ENCODE peak calls at places on chromosome 11, in seven cellular contexts. One of them, this sample, is unnamed.

GRCh38 chr11:88229303-88229702 is 54.1 kb upstream of the RAB38 start:
- DNase-seq in OCI-M1: peak
- DNase-seq in stimulated activated CD4-positive, alpha-beta T cell treated with anti-CD3 and anti-CD28 coated beads, Interleukin-1b, Interleukin-23, amount 100 ng/mL, for 4 hours: no peak
- DNase-seq in amniotic stem cell: no peak
- DNase-seq in mucosa of gallbladder: no peak
- DNase-seq in T-helper 2 cell: no peak
- DNase-seq in right lobe of liver: no peak
- DNase-seq in this sample: no peak

GRCh38 chr11:65488273-65489058 is 10.4 kb upstream of the MALAT1 start:
- DNase-seq in OCI-M1: no peak
- DNase-seq in stimulated activated CD4-positive, alpha-beta T cell treated with anti-CD3 and anti-CD28 coated beads, Interleukin-1b, Interleukin-23, amount 100 ng/mL, for 4 hours: no peak
- DNase-seq in amniotic stem cell: no peak
- DNase-seq in mucosa of gallbladder: no peak
- DNase-seq in T-helper 2 cell: no peak
- DNase-seq in right lobe of liver: no peak
- DNase-seq in this sample: no peak

GRCh38 chr11:28878025-28878424 is 769.8 kb downstream of the METTL15 start:
- DNase-seq in OCI-M1: no peak
- DNase-seq in stimulated activated CD4-positive, alpha-beta T cell treated with anti-CD3 and anti-CD28 coated beads, Interleukin-1b, Interleukin-23, amount 100 ng/mL, for 4 hours: no peak
- DNase-seq in amniotic stem cell: no peak
- DNase-seq in mucosa of gallbladder: no peak
- DNase-seq in T-helper 2 cell: no peak
- DNase-seq in right lobe of liver: no peak
- DNase-seq in this sample: no peak

GRCh38 chr11:839280-839623 is 3.1 kb downstream of the POLR2L start:
- DNase-seq in OCI-M1: no peak
- DNase-seq in stimulated activated CD4-positive, alpha-beta T cell treated with anti-CD3 and anti-CD28 coated beads, Interleukin-1b, Interleukin-23, amount 100 ng/mL, for 4 hours: no peak
- DNase-seq in amniotic stem cell: no peak
- DNase-seq in mucosa of gallbladder: no peak
- DNase-seq in T-helper 2 cell: no peak
- DNase-seq in right lobe of liver: no peak
- DNase-seq in this sample: no peak

GRCh38 chr11:112237451-112237850 is 11.2 kb downstream of the PTS start:
- DNase-seq in OCI-M1: no peak
- DNase-seq in stimulated activated CD4-positive, alpha-beta T cell treated with anti-CD3 and anti-CD28 coated beads, Interleukin-1b, Interleukin-23, amount 100 ng/mL, for 4 hours: no peak
- DNase-seq in amniotic stem cell: no peak
- DNase-seq in mucosa of gallbladder: no peak
- DNase-seq in T-helper 2 cell: no peak
- DNase-seq in right lobe of liver: no peak
- DNase-seq in this sample: no peak

GRCh38 chr11:64323373-64323772 is 5.5 kb downstream of the PRDX5 start:
- DNase-seq in OCI-M1: no peak
- DNase-seq in stimulated activated CD4-positive, alpha-beta T cell treated with anti-CD3 and anti-CD28 coated beads, Interleukin-1b, Interleukin-23, amount 100 ng/mL, for 4 hours: no peak
- DNase-seq in amniotic stem cell: no peak
- DNase-seq in mucosa of gallbladder: no peak
- DNase-seq in T-helper 2 cell: no peak
- DNase-seq in right lobe of liver: no peak
- DNase-seq in this sample: no peak

GRCh38 chr11:720642-721346 is 14.8 kb downstream of the EPS8L2 start:
- DNase-seq in OCI-M1: no peak
- DNase-seq in stimulated activated CD4-positive, alpha-beta T cell treated with anti-CD3 and anti-CD28 coated beads, Interleukin-1b, Interleukin-23, amount 100 ng/mL, for 4 hours: no peak
- DNase-seq in amniotic stem cell: no peak
- DNase-seq in mucosa of gallbladder: no peak
- DNase-seq in T-helper 2 cell: peak
- DNase-seq in right lobe of liver: peak
- DNase-seq in this sample: no peak

GRCh38 chr11:3856856-3857553 is 1.5 kb downstream of the STIM1 start:
- DNase-seq in OCI-M1: no peak
- DNase-seq in stimulated activated CD4-positive, alpha-beta T cell treated with anti-CD3 and anti-CD28 coated beads, Interleukin-1b, Interleukin-23, amount 100 ng/mL, for 4 hours: no peak
- DNase-seq in amniotic stem cell: no peak
- DNase-seq in mucosa of gallbladder: no peak
- DNase-seq in T-helper 2 cell: no peak
- DNase-seq in right lobe of liver: no peak
- DNase-seq in this sample: no peak

GRCh38 chr11:65500262-65501004 is 1.6 kb downstream of the MALAT1 start:
- DNase-seq in OCI-M1: peak
- DNase-seq in stimulated activated CD4-positive, alpha-beta T cell treated with anti-CD3 and anti-CD28 coated beads, Interleukin-1b, Interleukin-23, amount 100 ng/mL, for 4 hours: no peak
- DNase-seq in amniotic stem cell: no peak
- DNase-seq in mucosa of gallbladder: no peak
- DNase-seq in T-helper 2 cell: no peak
- DNase-seq in right lobe of liver: no peak
- DNase-seq in this sample: no peak

GRCh38 chr11:65274734-65275682 is 13.2 kb downstream of the POLA2 start:
- DNase-seq in OCI-M1: peak
- DNase-seq in stimulated activated CD4-positive, alpha-beta T cell treated with anti-CD3 and anti-CD28 coated beads, Interleukin-1b, Interleukin-23, amount 100 ng/mL, for 4 hours: peak
- DNase-seq in amniotic stem cell: peak
- DNase-seq in mucosa of gallbladder: peak
- DNase-seq in T-helper 2 cell: no peak
- DNase-seq in right lobe of liver: peak
- DNase-seq in this sample: no peak

GRCh38 chr11:36150986-36151385 is 138.2 kb downstream of the COMMD9 start:
- DNase-seq in OCI-M1: no peak
- DNase-seq in stimulated activated CD4-positive, alpha-beta T cell treated with anti-CD3 and anti-CD28 coated beads, Interleukin-1b, Interleukin-23, amount 100 ng/mL, for 4 hours: no peak
- DNase-seq in amniotic stem cell: no peak
- DNase-seq in mucosa of gallbladder: no peak
- DNase-seq in T-helper 2 cell: no peak
- DNase-seq in right lobe of liver: no peak
- DNase-seq in this sample: no peak

GRCh38 chr11:48020092-48020755 is 39.9 kb downstream of the PTPRJ start:
- DNase-seq in OCI-M1: peak
- DNase-seq in stimulated activated CD4-positive, alpha-beta T cell treated with anti-CD3 and anti-CD28 coated beads, Interleukin-1b, Interleukin-23, amount 100 ng/mL, for 4 hours: no peak
- DNase-seq in amniotic stem cell: no peak
- DNase-seq in mucosa of gallbladder: no peak
- DNase-seq in T-helper 2 cell: peak
- DNase-seq in right lobe of liver: no peak
- DNase-seq in this sample: no peak

GRCh38 chr11:111575748-111576147 is 26.5 kb upstream of the SIK2 start:
- DNase-seq in OCI-M1: no peak
- DNase-seq in stimulated activated CD4-positive, alpha-beta T cell treated with anti-CD3 and anti-CD28 coated beads, Interleukin-1b, Interleukin-23, amount 100 ng/mL, for 4 hours: no peak
- DNase-seq in amniotic stem cell: no peak
- DNase-seq in mucosa of gallbladder: no peak
- DNase-seq in T-helper 2 cell: no peak
- DNase-seq in right lobe of liver: no peak
- DNase-seq in this sample: no peak

GRCh38 chr11:119419246-119419645 is 3.7 kb downstream of the THY1 start:
- DNase-seq in OCI-M1: no peak
- DNase-seq in stimulated activated CD4-positive, alpha-beta T cell treated with anti-CD3 and anti-CD28 coated beads, Interleukin-1b, Interleukin-23, amount 100 ng/mL, for 4 hours: no peak
- DNase-seq in amniotic stem cell: no peak
- DNase-seq in mucosa of gallbladder: no peak
- DNase-seq in T-helper 2 cell: no peak
- DNase-seq in right lobe of liver: no peak
- DNase-seq in this sample: no peak

GRCh38 chr11:100805509-100806199 is 118.6 kb downstream of the ARHGAP42 start:
- DNase-seq in OCI-M1: peak
- DNase-seq in stimulated activated CD4-positive, alpha-beta T cell treated with anti-CD3 and anti-CD28 coated beads, Interleukin-1b, Interleukin-23, amount 100 ng/mL, for 4 hours: no peak
- DNase-seq in amniotic stem cell: no peak
- DNase-seq in mucosa of gallbladder: no peak
- DNase-seq in T-helper 2 cell: no peak
- DNase-seq in right lobe of liver: no peak
- DNase-seq in this sample: no peak

GRCh38 chr11:10902301-10902700 is 44.4 kb upstream of the ZBED5 start:
- DNase-seq in OCI-M1: peak
- DNase-seq in stimulated activated CD4-positive, alpha-beta T cell treated with anti-CD3 and anti-CD28 coated beads, Interleukin-1b, Interleukin-23, amount 100 ng/mL, for 4 hours: no peak
- DNase-seq in amniotic stem cell: no peak
- DNase-seq in mucosa of gallbladder: no peak
- DNase-seq in T-helper 2 cell: no peak
- DNase-seq in right lobe of liver: no peak
- DNase-seq in this sample: no peak

GRCh38 chr11:11972942-11973341 is 35.5 kb downstream of the DKK3 start:
- DNase-seq in OCI-M1: no peak
- DNase-seq in stimulated activated CD4-positive, alpha-beta T cell treated with anti-CD3 and anti-CD28 coated beads, Interleukin-1b, Interleukin-23, amount 100 ng/mL, for 4 hours: no peak
- DNase-seq in amniotic stem cell: no peak
- DNase-seq in mucosa of gallbladder: no peak
- DNase-seq in T-helper 2 cell: no peak
- DNase-seq in right lobe of liver: no peak
- DNase-seq in this sample: no peak

GRCh38 chr11:60970890-60971289 is 590 bp upstream of the CD6 start:
- DNase-seq in OCI-M1: no peak
- DNase-seq in stimulated activated CD4-positive, alpha-beta T cell treated with anti-CD3 and anti-CD28 coated beads, Interleukin-1b, Interleukin-23, amount 100 ng/mL, for 4 hours: no peak
- DNase-seq in amniotic stem cell: no peak
- DNase-seq in mucosa of gallbladder: no peak
- DNase-seq in T-helper 2 cell: no peak
- DNase-seq in right lobe of liver: no peak
- DNase-seq in this sample: no peak

GRCh38 chr11:76770642-76771445 is 12.3 kb upstream of the TSKU start:
- DNase-seq in OCI-M1: no peak
- DNase-seq in stimulated activated CD4-positive, alpha-beta T cell treated with anti-CD3 and anti-CD28 coated beads, Interleukin-1b, Interleukin-23, amount 100 ng/mL, for 4 hours: no peak
- DNase-seq in amniotic stem cell: peak
- DNase-seq in mucosa of gallbladder: peak
- DNase-seq in T-helper 2 cell: no peak
- DNase-seq in right lobe of liver: peak
- DNase-seq in this sample: no peak

GRCh38 chr11:45755281-45755859 is 49.6 kb upstream of the SLC35C1 start:
- DNase-seq in OCI-M1: no peak
- DNase-seq in stimulated activated CD4-positive, alpha-beta T cell treated with anti-CD3 and anti-CD28 coated beads, Interleukin-1b, Interleukin-23, amount 100 ng/mL, for 4 hours: no peak
- DNase-seq in amniotic stem cell: no peak
- DNase-seq in mucosa of gallbladder: no peak
- DNase-seq in T-helper 2 cell: no peak
- DNase-seq in right lobe of liver: no peak
- DNase-seq in this sample: no peak

GRCh38 chr11:64410396-64410718 is 51.4 kb downstream of the RPS6KA4 start:
- DNase-seq in OCI-M1: no peak
- DNase-seq in stimulated activated CD4-positive, alpha-beta T cell treated with anti-CD3 and anti-CD28 coated beads, Interleukin-1b, Interleukin-23, amount 100 ng/mL, for 4 hours: no peak
- DNase-seq in amniotic stem cell: no peak
- DNase-seq in mucosa of gallbladder: no peak
- DNase-seq in T-helper 2 cell: no peak
- DNase-seq in right lobe of liver: no peak
- DNase-seq in this sample: no peak

GRCh38 chr11:111911563-111912401 is at the start of gene CRYAB:
- DNase-seq in OCI-M1: no peak
- DNase-seq in stimulated activated CD4-positive, alpha-beta T cell treated with anti-CD3 and anti-CD28 coated beads, Interleukin-1b, Interleukin-23, amount 100 ng/mL, for 4 hours: no peak
- DNase-seq in amniotic stem cell: peak
- DNase-seq in mucosa of gallbladder: peak
- DNase-seq in T-helper 2 cell: no peak
- DNase-seq in right lobe of liver: peak
- DNase-seq in this sample: no peak

GRCh38 chr11:103898065-103898464 is 138.4 kb upstream of the DDI1 start:
- DNase-seq in OCI-M1: no peak
- DNase-seq in stimulated activated CD4-positive, alpha-beta T cell treated with anti-CD3 and anti-CD28 coated beads, Interleukin-1b, Interleukin-23, amount 100 ng/mL, for 4 hours: no peak
- DNase-seq in amniotic stem cell: no peak
- DNase-seq in mucosa of gallbladder: no peak
- DNase-seq in T-helper 2 cell: no peak
- DNase-seq in right lobe of liver: no peak
- DNase-seq in this sample: no peak

GRCh38 chr11:100581318-100581717 is 105.8 kb upstream of the ARHGAP42 start:
- DNase-seq in OCI-M1: no peak
- DNase-seq in stimulated activated CD4-positive, alpha-beta T cell treated with anti-CD3 and anti-CD28 coated beads, Interleukin-1b, Interleukin-23, amount 100 ng/mL, for 4 hours: no peak
- DNase-seq in amniotic stem cell: no peak
- DNase-seq in mucosa of gallbladder: no peak
- DNase-seq in T-helper 2 cell: no peak
- DNase-seq in right lobe of liver: no peak
- DNase-seq in this sample: no peak

GRCh38 chr11:76629853-76630599 is 40.5 kb downstream of the LRRC32 start:
- DNase-seq in OCI-M1: peak
- DNase-seq in stimulated activated CD4-positive, alpha-beta T cell treated with anti-CD3 and anti-CD28 coated beads, Interleukin-1b, Interleukin-23, amount 100 ng/mL, for 4 hours: no peak
- DNase-seq in amniotic stem cell: no peak
- DNase-seq in mucosa of gallbladder: peak
- DNase-seq in T-helper 2 cell: no peak
- DNase-seq in right lobe of liver: peak
- DNase-seq in this sample: no peak